ENCODE peak calls at places on chromosomes 1 and 21, in nine cellular contexts. T is head of caudate nucleus; W is brain microvascular endothelial cell; N is dermis microvascular lymphatic vessel endothelial cell; L is ACHN; G is IMR-90; C is astrocyte of the spinal cord; M is NCI-H1694; Z is stimulated activated CD4-positive, alpha-beta T cell treated with anti-CD3 and anti-CD28 coated beads, TNF-alpha, amount 100 ng/mL, for 24 hours. Q is an unnamed sample.

GRCh38 chr1:91851130-91852010 is 34.6 kb downstream of the TGFBR3 start:
- DNase-seq in T (peak; percentile 61), W (peak; percentile 51), N (peak; percentile 78), L (peak; percentile 45), G (peak; percentile 89), C (peak; percentile 69), M (no peak), Z (no peak), Q (no peak)

GRCh38 chr1:109373051-109373593 is 24.6 kb downstream of the SORT1 start:
- DNase-seq in T (no peak), W (no peak), N (no peak), L (no peak), G (no peak), C (no peak), M (no peak), Z (no peak), Q (no peak)

GRCh38 chr1:167578935-167579521 is 25.5 kb upstream of the CREG1 start:
- DNase-seq in T (no peak), W (no peak), N (no peak), L (no peak), G (no peak), C (no peak), M (no peak), Z (no peak), Q (no peak)

GRCh38 chr1:10489291-10490055 is 14.7 kb downstream of the PEX14 start:
- DNase-seq in T (no peak), W (no peak), N (no peak), L (no peak), G (no peak), C (no peak), M (no peak), Z (no peak), Q (no peak)

GRCh38 chr21:21860888-21861287 is 862.7 kb downstream of the NCAM2 start:
- DNase-seq in T (no peak), W (no peak), N (no peak), L (peak; percentile 5), G (peak; percentile 40), C (peak; percentile 53), M (no peak), Z (no peak), Q (no peak)

GRCh38 chr1:55669308-55669707 is 454.1 kb upstream of the USP24 start:
- DNase-seq in T (no peak), W (no peak), N (no peak), L (no peak), G (peak; percentile 72), C (no peak), M (no peak), Z (no peak), Q (no peak)

GRCh38 chr21:41877901-41878830 is 978 bp downstream of the PRDM15 start:
- DNase-seq in T (peak; percentile 17), W (peak; percentile 51), N (peak; percentile 22), L (no peak), G (peak; percentile 75), C (peak; percentile 73), M (no peak), Z (no peak), Q (no peak)

GRCh38 chr1:17732475-17732874 is 22.7 kb upstream of the ACTL8 start:
- DNase-seq in T (no peak), W (peak; percentile 24), N (no peak), L (no peak), G (peak; percentile 73), C (peak; percentile 42), M (no peak), Z (no peak), Q (no peak)

GRCh38 chr1:64203420-64203819 is at the start of gene UBE2U:
- DNase-seq in T (no peak), W (no peak), N (no peak), L (no peak), G (no peak), C (no peak), M (no peak), Z (no peak), Q (no peak)

GRCh38 chr1:3915551-3916121 is 15.6 kb upstream of the C1orf174 start:
- DNase-seq in T (no peak), W (no peak), N (no peak), L (no peak), G (no peak), C (no peak), M (no peak), Z (no peak), Q (no peak)

GRCh38 chr21:33801424-33802405 is 113.9 kb downstream of the ATP5PO start:
- DNase-seq in T (no peak), W (peak; percentile 55), N (peak; percentile 22), L (no peak), G (peak; percentile 80), C (peak; percentile 82), M (peak; percentile 94), Z (no peak), Q (peak; percentile 44)

GRCh38 chr1:40824591-40825429 is 37.4 kb downstream of the CITED4 start:
- DNase-seq in T (no peak), W (peak; percentile 72), N (no peak), L (no peak), G (peak; percentile 82), C (peak; percentile 70), M (no peak), Z (no peak), Q (no peak)

GRCh38 chr1:221897312-221897711 is 155.4 kb upstream of the DUSP10 start:
- DNase-seq in T (no peak), W (no peak), N (no peak), L (no peak), G (peak; percentile 78), C (no peak), M (no peak), Z (no peak), Q (no peak)

GRCh38 chr1:7371926-7372325 is 399.2 kb upstream of the VAMP3 start:
- DNase-seq in T (no peak), W (no peak), N (no peak), L (no peak), G (no peak), C (no peak), M (no peak), Z (no peak), Q (no peak)

GRCh38 chr1:202365092-202365815 is 16.8 kb downstream of the PPP1R12B start:
- DNase-seq in T (no peak), W (no peak), N (no peak), L (peak; percentile 36), G (peak; percentile 51), C (peak; percentile 51), M (no peak), Z (no peak), Q (no peak)

GRCh38 chr1:209172286-209172685 is 411.2 kb upstream of the CAMK1G start:
- DNase-seq in T (no peak), W (no peak), N (no peak), L (no peak), G (no peak), C (peak; percentile 7), M (no peak), Z (no peak), Q (no peak)

GRCh38 chr21:45827881-45828579 is 153.5 kb upstream of the COL6A1 start:
- DNase-seq in T (no peak), W (no peak), N (no peak), L (no peak), G (no peak), C (no peak), M (no peak), Z (no peak), Q (no peak)

GRCh38 chr1:84510668-84511067 is 4.3 kb upstream of the GNG5 start:
- DNase-seq in T (no peak), W (no peak), N (no peak), L (no peak), G (no peak), C (no peak), M (no peak), Z (no peak), Q (no peak)

GRCh38 chr1:60388092-60388987 is 314.8 kb upstream of the C1orf87 start:
- DNase-seq in T (no peak), W (no peak), N (no peak), L (no peak), G (no peak), C (no peak), M (peak; percentile 23), Z (no peak), Q (no peak)

GRCh38 chr1:78377356-78377928 is 113.3 kb upstream of the PTGFR start:
- DNase-seq in T (no peak), W (no peak), N (no peak), L (no peak), G (peak; percentile 27), C (no peak), M (no peak), Z (no peak), Q (no peak)

GRCh38 chr1:170494369-170494768 is 37.6 kb upstream of the GORAB start:
- DNase-seq in T (no peak), W (peak; percentile 40), N (peak; percentile 5), L (no peak), G (peak; percentile 45), C (peak; percentile 78), M (no peak), Z (no peak), Q (no peak)

GRCh38 chr1:29462096-29462495 is 225.8 kb downstream of the PTPRU start:
- DNase-seq in T (no peak), W (no peak), N (no peak), L (no peak), G (no peak), C (no peak), M (no peak), Z (no peak), Q (no peak)

GRCh38 chr1:43251024-43251423 is 18.8 kb upstream of the TMEM125 start:
- DNase-seq in T (no peak), W (no peak), N (no peak), L (no peak), G (no peak), C (no peak), M (no peak), Z (no peak), Q (no peak)

Q was measured in HCT116.